ENCODE peak calls at places on chromosome 18, in eight cellular contexts. U, H, G, P, I, T, S and Z are unnamed samples.

GRCh38 chr18:45851196-45851925 is 25.9 kb downstream of the SIGLEC15 start:
- DNase-seq in T (no peak), U (no peak), I (no peak), S (no peak), G (no peak), P (no peak), H (no peak), Z (no peak)

GRCh38 chr18:62784966-62785413 is 69.6 kb downstream of the PHLPP1 start:
- DNase-seq in H (no peak), U (no peak), G (peak), S (no peak), T (no peak), I (no peak), P (no peak), Z (peak)

GRCh38 chr18:75454022-75454795 is 26.7 kb upstream of the SMIM21 start:
- DNase-seq in H (no peak), S (no peak), P (no peak), I (no peak), T (no peak), U (no peak), G (no peak), Z (no peak)

GRCh38 chr18:21132398-21132918 is 20.8 kb upstream of the ROCK1 start:
- DNase-seq in T (no peak), G (no peak), S (no peak), I (no peak), U (no peak), H (no peak), P (no peak), Z (no peak)

GRCh38 chr18:7815797-7816196 is 248.7 kb downstream of the PTPRM start:
- DNase-seq in I (no peak), U (no peak), T (no peak), S (no peak), P (no peak), H (no peak), G (no peak), Z (no peak)

GRCh38 chr18:13492314-13492713 is 234.0 kb downstream of the FAM210A start:
- DNase-seq in I (no peak), S (no peak), P (no peak), G (no peak), U (no peak), T (no peak), H (no peak), Z (no peak)

GRCh38 chr18:29147944-29148343 is 971.0 kb upstream of the CDH2 start:
- DNase-seq in T (no peak), U (no peak), S (peak), H (no peak), P (no peak), G (no peak), I (no peak), Z (no peak)

GRCh38 chr18:46071894-46072867 is at the start of gene PSTPIP2:
- DNase-seq in U (no peak), G (no peak), H (peak), I (no peak), T (peak), S (peak), P (peak), Z (no peak)

GRCh38 chr18:31064130-31064529 is 21.6 kb upstream of the DSC3 start:
- DNase-seq in U (no peak), P (no peak), I (no peak), H (no peak), G (no peak), S (no peak), T (no peak), Z (no peak)

GRCh38 chr18:13614701-13615288 is 111.6 kb downstream of the FAM210A start:
- DNase-seq in T (peak), U (no peak), H (no peak), G (peak), I (no peak), P (no peak), S (no peak), Z (no peak)

GRCh38 chr18:69469444-69469919 is 68.8 kb downstream of the DOK6 start:
- DNase-seq in G (no peak), S (peak), T (peak), U (no peak), P (no peak), I (no peak), H (no peak), Z (no peak)

GRCh38 chr18:52897611-52898010 is 557.6 kb downstream of the DCC start:
- DNase-seq in T (no peak), P (no peak), H (no peak), G (no peak), I (no peak), S (no peak), U (no peak), Z (no peak)

GRCh38 chr18:2570772-2571199 is 519 bp downstream of the METTL4 start:
- DNase-seq in S (peak), T (no peak), U (no peak), G (peak), P (peak), I (peak), H (peak), Z (peak)

GRCh38 chr18:45962461-45962860 is 4.7 kb downstream of the EPG5 start:
- DNase-seq in S (no peak), U (peak), H (no peak), T (peak), G (peak), P (no peak), I (no peak), Z (no peak)

GRCh38 chr18:13657974-13658373 is 68.4 kb downstream of the FAM210A start:
- DNase-seq in P (no peak), G (no peak), T (no peak), S (no peak), U (no peak), I (no peak), H (no peak), Z (no peak)

GRCh38 chr18:13246121-13246520 is 27.6 kb downstream of the LDLRAD4 start:
- DNase-seq in S (no peak), H (peak), G (no peak), I (no peak), P (no peak), T (no peak), U (no peak), Z (no peak)

GRCh38 chr18:8705280-8705940 is at the start of gene MTCL1:
- DNase-seq in P (peak), H (peak), S (peak), G (no peak), I (no peak), U (no peak), T (peak), Z (peak)

GRCh38 chr18:58671122-58671940 is at the start of gene MALT1:
- DNase-seq in T (peak), P (peak), S (peak), H (peak), U (peak), I (peak), G (peak), Z (peak)

GRCh38 chr18:49241852-49242251 is 218.6 kb downstream of the DYM start:
- DNase-seq in U (peak), I (no peak), P (no peak), H (no peak), G (no peak), T (no peak), S (no peak), Z (no peak)

GRCh38 chr18:27130029-27130428 is 55.1 kb downstream of the CHST9 start:
- DNase-seq in T (no peak), G (no peak), S (no peak), H (no peak), U (no peak), P (no peak), I (no peak), Z (no peak)

GRCh38 chr18:45335644-45336043 is 279.6 kb upstream of the SLC14A2 start:
- DNase-seq in I (no peak), U (no peak), H (no peak), S (no peak), G (no peak), T (no peak), P (no peak), Z (no peak)